ENCODE peak calls at places on chromosomes 6 and 20, in five cellular contexts. P is uterus, C is breast epithelium, E is transverse colon, Q is H54. M is an unnamed sample.

GRCh38 chr6:46969206-46969605 is 47.5 kb upstream of the ADGRF5 start:
- DNase-seq in P (no peak), C (no peak), E (no peak), Q (no peak), M (no peak)

GRCh38 chr6:121680058-121680457 is 244.6 kb downstream of the GJA1 start:
- DNase-seq in P (no peak), C (no peak), E (no peak), Q (no peak), M (no peak)

GRCh38 chr6:142531727-142532126 is 229.9 kb downstream of the ADGRG6 start:
- DNase-seq in P (no peak), C (no peak), E (no peak), Q (no peak), M (no peak)

GRCh38 chr6:129312865-129313264 is 397.1 kb downstream of the ARHGAP18 start:
- DNase-seq in P (no peak), C (no peak), E (no peak), Q (peak), M (no peak)

GRCh38 chr20:48295445-48295903 is 510.2 kb upstream of the SULF2 start:
- DNase-seq in P (peak), C (no peak), E (no peak), Q (peak), M (no peak)

GRCh38 chr20:42027746-42028268 is 409.6 kb upstream of the CHD6 start:
- DNase-seq in P (no peak), C (no peak), E (no peak), Q (no peak), M (no peak)

GRCh38 chr6:30154709-30155521 is 6.1 kb downstream of the TRIM10 start:
- DNase-seq in P (no peak), C (no peak), E (peak), Q (peak), M (no peak)

GRCh38 chr20:64104667-64105451 is 2.5 kb downstream of the NPBWR2 start:
- DNase-seq in P (no peak), C (no peak), E (peak), Q (no peak), M (no peak)

DNA sequence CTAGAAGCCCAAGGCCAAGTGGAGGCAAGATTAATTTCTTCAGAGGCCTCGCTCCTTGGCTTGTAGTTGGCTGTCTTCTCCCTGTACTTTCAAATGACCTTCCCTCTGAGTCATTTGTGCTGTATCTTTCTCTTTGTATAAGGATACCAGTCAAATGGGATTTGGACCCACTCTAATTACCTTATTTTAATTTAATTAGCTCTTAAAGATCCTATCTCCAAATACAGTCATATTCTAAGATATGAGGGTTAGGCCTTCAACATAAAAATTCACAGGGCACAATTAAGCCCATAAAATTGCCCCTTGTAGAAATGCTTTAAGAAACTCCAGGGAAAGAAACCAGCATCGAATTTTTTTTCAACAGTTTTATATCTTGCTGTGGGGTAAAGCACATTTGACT is 706.2 kb downstream of the KIF16B start:
- DNase-seq in P (no peak), C (no peak), E (no peak), Q (no peak), M (no peak)
- TF ChIP-seq POLR2A in P (no peak), C (no peak), E (no peak), Q (no peak), M (no peak)

GRCh38 chr20:57414867-57415592 is 23.8 kb downstream of the RBM38 start:
- DNase-seq in P (peak), C (no peak), E (no peak), Q (no peak), M (no peak)
- TF ChIP-seq POLR2A in P (no peak), C (no peak), E (no peak), Q (no peak), M (no peak)

GRCh38 chr20:22583773-22584629 is at the start of gene FOXA2:
- DNase-seq in P (no peak), C (no peak), E (peak), Q (no peak), M (no peak)
- TF ChIP-seq POLR2A in P (no peak), C (no peak), E (no peak), Q (no peak), M (no peak)

GRCh38 chr20:44407402-44408184 is 52.1 kb downstream of the HNF4A start:
- DNase-seq in P (no peak), C (no peak), E (peak), Q (peak), M (no peak)
- TF ChIP-seq POLR2A in P (no peak), C (no peak), E (peak), Q (no peak), M (no peak)

GRCh38 chr6:136424450-136424849 is 125.8 kb downstream of the MAP7 start:
- DNase-seq in P (no peak), C (no peak), E (no peak), Q (no peak), M (no peak)

GRCh38 chr6:136425793-136426192 is 124.4 kb downstream of the MAP7 start:
- DNase-seq in P (no peak), C (no peak), E (no peak), Q (no peak), M (no peak)

GRCh38 chr6:136424901-136425300 is 125.3 kb downstream of the MAP7 start:
- DNase-seq in P (no peak), C (no peak), E (no peak), Q (no peak), M (no peak)

GRCh38 chr6:136427378-136427717 is 122.9 kb downstream of the MAP7 start:
- DNase-seq in P (no peak), C (no peak), E (no peak), Q (no peak), M (no peak)

DNA sequence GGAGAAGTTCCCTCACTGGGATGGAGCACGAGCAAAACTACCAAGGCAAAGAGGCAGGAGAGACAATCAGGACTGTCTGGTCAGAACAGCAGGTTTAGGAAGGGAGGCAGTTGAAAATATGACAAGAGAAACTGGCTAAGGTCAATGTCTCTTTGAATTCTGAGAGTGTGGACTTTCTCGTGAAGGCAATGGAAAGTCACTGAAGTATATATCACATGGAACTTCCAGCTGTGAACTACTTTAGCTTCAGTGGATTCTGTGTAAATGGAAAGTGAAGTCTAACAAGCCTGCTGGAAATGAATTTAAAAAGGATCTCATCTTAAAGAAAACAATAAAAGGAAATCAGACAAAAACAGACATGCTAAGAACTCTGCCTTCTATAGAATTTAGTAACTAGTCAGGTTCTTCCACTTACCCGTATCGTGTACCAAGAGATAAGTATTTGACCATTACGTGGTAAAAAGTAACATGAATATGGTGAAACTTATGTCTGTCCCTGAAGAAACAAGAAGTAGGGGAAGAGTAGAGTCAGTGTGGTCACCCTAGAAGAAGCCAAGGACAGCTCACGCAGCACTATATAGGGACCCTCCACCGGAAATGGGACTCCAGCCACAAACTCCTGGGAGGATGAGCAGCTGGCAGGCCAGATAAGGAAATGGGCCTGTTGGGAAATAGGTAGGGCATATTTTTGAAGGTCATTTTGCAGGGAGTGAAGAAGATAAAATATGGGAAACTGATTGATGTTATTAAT is 123.4 kb downstream of the MAP7 start:
- DNase-seq in P (no peak), C (no peak), E (no peak), Q (no peak), M (no peak)
- TF ChIP-seq POLR2A in P (no peak), C (no peak), E (no peak), Q (no peak), M (no peak)